ENCODE peak calls at places on chromosome 9, in five cellular contexts. U, M, K, W and B are unnamed samples. For H3K4me1, the result is how much of the 10 kb centered on the place peaks cover.

GRCh38 chr9:98241357-98242104 is 13.9 kb downstream of the TBC1D2 start:
- DNase-seq in W (no peak), U (no peak), M (no peak), K (no peak), B (no peak)

GRCh38 chr9:1049641-1050040 is 516 bp upstream of the DMRT2 start:
- DNase-seq in U (no peak), W (no peak), M (no peak), K (no peak), B (no peak)

GRCh38 chr9:124079176-124079925 is 67.8 kb downstream of the LHX2 start:
- DNase-seq in U (no peak), K (peak), W (peak), M (peak), B (no peak)

GRCh38 chr9:14366071-14366470 is 52.1 kb upstream of the NFIB start:
- DNase-seq in M (no peak), K (no peak), W (no peak), U (no peak), B (no peak)

GRCh38 chr9:86246752-86247161 is 12.7 kb downstream of the C9orf153 start:
- DNase-seq in K (no peak), U (no peak), M (no peak), W (no peak), B (peak)

GRCh38 chr9:13988944-13989343 is 325.0 kb downstream of the NFIB start:
- DNase-seq in W (no peak), U (no peak), K (no peak), M (no peak), B (no peak)

GRCh38 chr9:81871695-81872094 is 56.5 kb upstream of the SPATA31D4 start:
- DNase-seq in M (no peak), U (no peak), K (no peak), W (peak), B (no peak)

GRCh38 chr9:22529426-22530199 is 83.0 kb downstream of the DMRTA1 start:
- DNase-seq in W (no peak), U (no peak), K (no peak), M (no peak), B (no peak)

GRCh38 chr9:112360047-112360804 is 19.7 kb upstream of the HSDL2 start:
- DNase-seq in W (no peak), U (no peak), K (no peak), M (no peak), B (no peak)

GRCh38 chr9:104071589-104071988 is 22.5 kb upstream of the SMC2 start:
- DNase-seq in U (no peak), M (no peak), W (no peak), K (no peak), B (no peak)

GRCh38 chr9:83166369-83166768 is 103.4 kb upstream of the RASEF start:
- DNase-seq in K (no peak), M (no peak), U (peak), W (no peak), B (no peak)

GRCh38 chr9:125079931-125080330 is 63.4 kb downstream of the SCAI start:
- DNase-seq in K (no peak), U (no peak), W (no peak), M (no peak), B (no peak)

GRCh38 chr9:105415344-105415980 is 32.4 kb upstream of the FSD1L start:
- DNase-seq in U (peak), K (no peak), M (peak), W (peak), B (no peak)

GRCh38 chr9:22208846-22209585 is 199.9 kb upstream of the CDKN2B start:
- DNase-seq in M (no peak), W (no peak), U (no peak), K (no peak), B (no peak)

GRCh38 chr9:116020146-116020545 is 133.4 kb upstream of the PAPPA start:
- DNase-seq in W (no peak), U (no peak), K (no peak), M (no peak), B (no peak)

GRCh38 chr9:88017086-88017485 is 42.8 kb upstream of the CDK20 start:
- DNase-seq in W (no peak), M (no peak), K (no peak), U (no peak), B (no peak)

GRCh38 chr9:14326264-14326826 is 12.4 kb upstream of the NFIB start:
- DNase-seq in M (no peak), U (no peak), K (no peak), W (no peak), B (no peak)

GRCh38 chr9:91162784-91163440 is 198.8 kb downstream of the AUH start:
- DNase-seq in U (no peak), M (no peak), K (peak), W (no peak), B (no peak)

GRCh38 chr9:33012328-33013068 is 11.1 kb upstream of the APTX start:
- DNase-seq in W (no peak), K (no peak), M (no peak), U (no peak), B (no peak)

GRCh38 chr9:114488398-114489129 is 16.7 kb downstream of the WHRN start:
- DNase-seq in W (no peak), M (no peak), K (no peak), U (no peak), B (no peak)

GRCh38 chr9:35517136-35517535 is 27.2 kb downstream of the RUSC2 start:
- DNase-seq in M (no peak), K (no peak), W (no peak), U (no peak), B (no peak)

GRCh38 chr9:121160025-121160424 is 41.6 kb downstream of the RAB14 start:
- DNase-seq in K (no peak), U (no peak), M (no peak), W (no peak), B (no peak)

GRCh38 chr9:108813951-108814601 is 41.7 kb downstream of the ACTL7B start:
- DNase-seq in K (no peak), W (peak), M (peak), U (no peak), B (no peak)

GRCh38 chr9:93480262-93480661 is 26.9 kb upstream of the FAM120AOS start:
- DNase-seq in W (no peak), M (no peak), K (no peak), U (no peak), B (no peak)

GRCh38 chr9:92094655-92095054 is 20.6 kb downstream of the SPTLC1 start:
- DNase-seq in K (no peak), W (no peak), U (no peak), M (no peak), B (no peak)

GRCh38 chr9:77455312-77455927 is 192.7 kb downstream of the GNA14 start:
- DNase-seq in M (no peak), K (no peak), W (no peak), U (no peak), B (no peak)

GRCh38 chr9:126327016-126327749 is 554 bp downstream of the MVB12B start:
- DNase-seq in M (no peak), U (no peak), W (no peak), K (no peak), B (no peak)

GRCh38 chr9:127961613-127962150 is 19.1 kb downstream of the EEIG1 start:
- DNase-seq in U (no peak), K (no peak), M (no peak), W (no peak), B (no peak)

GRCh38 chr9:127959841-127960409 is 20.9 kb downstream of the EEIG1 start:
- DNase-seq in K (no peak), W (no peak), M (no peak), U (no peak), B (no peak)

GRCh38 chr9:127962278-127962677 is 18.5 kb downstream of the EEIG1 start:
- DNase-seq in M (no peak), K (no peak), W (no peak), U (no peak), B (no peak)

GRCh38 chr9:127961166-127961490 is 19.7 kb downstream of the EEIG1 start:
- DNase-seq in W (no peak), M (no peak), U (no peak), K (no peak), B (no peak)

DNA sequence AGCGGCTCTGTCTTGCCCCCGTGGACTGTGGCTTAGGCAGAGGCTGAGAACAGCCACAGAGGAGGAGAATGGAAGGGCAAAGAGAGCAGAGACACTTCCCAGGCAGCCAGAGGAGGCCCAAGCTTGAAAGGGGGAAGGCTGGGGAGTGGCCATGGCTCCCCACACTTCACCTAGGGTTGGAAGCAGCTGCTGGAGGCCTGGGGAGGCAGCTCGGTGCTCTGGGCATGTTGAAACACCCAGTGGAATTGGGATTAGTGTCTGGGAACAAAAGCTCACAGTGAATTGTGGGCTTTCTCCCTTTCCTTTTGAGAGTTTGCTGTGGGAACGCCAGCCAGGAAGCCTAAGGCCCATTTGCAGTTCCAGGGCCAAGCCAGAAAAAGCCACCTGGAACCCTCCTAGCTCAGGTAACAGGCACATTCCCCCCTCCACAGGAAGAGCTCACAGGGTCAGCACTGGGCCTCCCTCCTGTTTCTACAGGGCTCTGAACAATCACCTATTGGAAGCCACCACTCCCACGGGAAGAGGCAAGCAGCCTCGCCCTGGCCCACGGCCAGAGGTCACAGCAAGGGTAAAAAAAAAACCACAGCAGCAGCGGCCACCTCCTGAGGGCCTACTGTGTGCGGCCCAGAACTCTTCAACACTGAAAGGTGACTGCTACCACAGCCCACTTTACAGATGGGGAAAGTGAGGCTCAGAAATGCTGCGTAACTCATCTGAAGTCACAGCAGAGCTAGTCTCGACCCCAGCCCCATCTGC is 20.2 kb downstream of the EEIG1 start:
- DNase-seq in K (no peak), W (no peak), M (no peak), U (no peak), B (no peak)
- H3K4me1 ChIP-seq in K (under half), W (under half), M (half or more), U (under half), B (half or more)

GRCh38 chr9:71733176-71733575 is 35.1 kb downstream of the CEMIP2 start:
- DNase-seq in M (no peak), U (no peak), K (no peak), W (no peak), B (no peak)

GRCh38 chr9:71734953-71735352 is 33.4 kb downstream of the CEMIP2 start:
- DNase-seq in K (no peak), W (no peak), U (no peak), M (no peak), B (no peak)

GRCh38 chr9:71736236-71736635 is 32.1 kb downstream of the CEMIP2 start:
- DNase-seq in U (no peak), M (no peak), K (no peak), W (no peak), B (no peak)

GRCh38 chr9:71740199-71740598 is 28.1 kb downstream of the CEMIP2 start:
- DNase-seq in U (no peak), W (no peak), K (no peak), M (no peak), B (no peak)

DNA sequence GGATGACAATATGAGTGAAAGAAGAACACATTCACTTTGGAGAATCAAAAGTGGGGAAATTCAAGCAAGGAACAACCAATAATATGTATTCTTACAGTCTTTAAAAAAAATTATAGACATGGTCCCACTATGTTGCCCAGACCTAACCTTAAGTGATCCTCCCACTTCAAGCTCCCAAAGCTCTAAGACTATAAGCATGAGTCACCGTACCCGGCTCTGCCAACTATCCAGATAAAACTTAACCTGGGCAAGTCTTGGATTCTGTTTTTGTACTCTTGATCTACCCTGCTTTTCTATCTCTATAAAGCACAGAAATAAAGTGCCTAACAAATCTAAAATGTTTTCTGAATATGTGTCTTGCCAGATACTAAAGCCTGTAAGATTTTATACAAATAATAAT is 30.9 kb downstream of the CEMIP2 start:
- DNase-seq in W (no peak), M (no peak), K (no peak), U (no peak), B (no peak)
- H3K4me1 ChIP-seq in W (under half), M (under half), K (under half), U (under half), B (under half)

DNA sequence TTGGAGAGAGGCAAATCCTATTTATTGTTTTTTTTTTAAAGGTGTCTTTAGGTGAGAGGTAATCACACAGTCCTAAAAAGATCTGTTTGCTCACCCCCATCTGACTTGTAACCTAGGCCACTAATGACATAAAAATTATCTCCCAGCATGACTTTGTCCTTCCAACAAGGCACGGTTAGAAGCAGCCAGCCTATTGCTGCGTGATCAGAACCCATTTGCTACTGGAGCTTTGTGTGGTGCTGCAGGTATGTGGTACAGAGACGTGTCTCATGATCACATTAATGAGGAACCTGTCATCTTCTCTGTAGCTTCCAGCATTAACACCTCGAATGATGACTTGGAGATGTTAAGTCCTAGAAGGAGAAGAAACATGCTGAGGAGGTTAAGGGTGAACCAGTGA is 555.8 kb upstream of the TLE4 start:
- DNase-seq in K (no peak), W (no peak), U (no peak), M (no peak), B (no peak)
- H3K4me1 ChIP-seq in K (under half), W (under half), U (under half), M (under half), B (under half)

GRCh38 chr9:89528131-89528530 is 30.2 kb upstream of the SEMA4D start:
- DNase-seq in K (no peak), U (no peak), M (no peak), W (no peak), B (no peak)
- H3K4me1 ChIP-seq in K (under half), U (under half), M (under half), W (under half), B (under half)

DNA sequence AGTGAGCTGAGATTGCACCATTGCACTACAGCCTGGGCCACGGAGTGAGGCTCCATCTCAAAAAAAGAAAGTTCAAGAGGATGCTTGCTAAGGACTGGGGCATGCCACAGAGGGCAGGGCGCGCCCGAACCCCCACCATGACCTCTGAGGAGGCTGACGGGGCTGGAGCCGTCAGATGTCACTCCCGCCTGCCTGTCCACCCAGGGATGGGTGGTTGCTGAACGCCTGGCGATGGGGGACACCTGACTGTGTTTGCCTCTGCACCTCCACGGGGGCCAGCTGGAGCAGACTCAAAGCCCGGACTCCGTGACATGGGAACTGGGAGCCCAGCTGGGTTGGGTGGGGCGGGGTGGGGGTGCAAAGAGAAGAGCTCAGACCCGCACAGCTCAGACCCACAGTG is 31.9 kb downstream of the ADAMTSL2 start:
- DNase-seq in M (no peak), K (no peak), W (no peak), U (no peak), B (no peak)
- H3K4me1 ChIP-seq in M (under half), K (under half), W (under half), U (under half), B (under half)

DNA sequence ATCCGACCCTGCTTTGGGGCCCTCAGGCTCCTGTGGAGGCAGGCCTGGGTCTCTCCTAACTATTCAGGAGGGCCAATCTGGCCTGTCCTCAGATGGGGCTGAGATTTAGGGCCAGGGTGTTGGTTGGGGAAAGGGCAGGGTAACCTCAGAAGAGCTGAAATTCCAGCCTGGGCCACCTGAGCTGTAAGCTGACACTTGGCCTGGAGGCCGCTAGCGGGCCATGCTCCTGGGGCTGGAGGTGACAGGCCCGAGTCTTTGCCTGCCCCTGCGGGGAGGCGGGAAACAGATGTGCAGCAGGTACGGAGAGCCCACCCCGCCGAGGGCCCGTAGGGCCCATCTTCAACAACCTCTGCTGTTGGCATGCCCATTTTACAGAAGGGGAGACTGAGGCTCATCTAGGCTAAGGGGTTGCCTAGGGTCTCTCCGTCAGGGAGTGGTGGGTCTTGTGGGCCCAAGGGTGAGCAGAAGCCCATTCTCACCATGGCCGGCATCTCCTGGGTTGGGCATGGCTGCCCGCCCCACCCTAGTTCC is 69.5 kb downstream of the RXRA start:
- DNase-seq in U (no peak), K (no peak), M (no peak), W (no peak), B (no peak)
- H3K4me1 ChIP-seq in U (half or more), K (under half), M (under half), W (under half), B (half or more)

GRCh38 chr9:109969559-109970237 is 189.7 kb downstream of the PALM2AKAP2 start:
- DNase-seq in U (no peak), K (no peak), M (no peak), W (no peak), B (no peak)

GRCh38 chr9:109968332-109968657 is 188.3 kb downstream of the PALM2AKAP2 start:
- DNase-seq in M (no peak), U (no peak), W (no peak), K (no peak), B (no peak)

GRCh38 chr9:109968702-109969450 is 188.9 kb downstream of the PALM2AKAP2 start:
- DNase-seq in U (no peak), W (peak), K (no peak), M (peak), B (no peak)

GRCh38 chr9:109966643-109967368 is 186.8 kb downstream of the PALM2AKAP2 start:
- DNase-seq in U (no peak), K (no peak), W (no peak), M (no peak), B (no peak)

GRCh38 chr9:109967651-109968331 is 187.8 kb downstream of the PALM2AKAP2 start:
- DNase-seq in M (no peak), U (no peak), K (no peak), W (no peak), B (no peak)
- H3K4me1 ChIP-seq in M (under half), U (under half), K (under half), W (under half), B (under half)

DNA sequence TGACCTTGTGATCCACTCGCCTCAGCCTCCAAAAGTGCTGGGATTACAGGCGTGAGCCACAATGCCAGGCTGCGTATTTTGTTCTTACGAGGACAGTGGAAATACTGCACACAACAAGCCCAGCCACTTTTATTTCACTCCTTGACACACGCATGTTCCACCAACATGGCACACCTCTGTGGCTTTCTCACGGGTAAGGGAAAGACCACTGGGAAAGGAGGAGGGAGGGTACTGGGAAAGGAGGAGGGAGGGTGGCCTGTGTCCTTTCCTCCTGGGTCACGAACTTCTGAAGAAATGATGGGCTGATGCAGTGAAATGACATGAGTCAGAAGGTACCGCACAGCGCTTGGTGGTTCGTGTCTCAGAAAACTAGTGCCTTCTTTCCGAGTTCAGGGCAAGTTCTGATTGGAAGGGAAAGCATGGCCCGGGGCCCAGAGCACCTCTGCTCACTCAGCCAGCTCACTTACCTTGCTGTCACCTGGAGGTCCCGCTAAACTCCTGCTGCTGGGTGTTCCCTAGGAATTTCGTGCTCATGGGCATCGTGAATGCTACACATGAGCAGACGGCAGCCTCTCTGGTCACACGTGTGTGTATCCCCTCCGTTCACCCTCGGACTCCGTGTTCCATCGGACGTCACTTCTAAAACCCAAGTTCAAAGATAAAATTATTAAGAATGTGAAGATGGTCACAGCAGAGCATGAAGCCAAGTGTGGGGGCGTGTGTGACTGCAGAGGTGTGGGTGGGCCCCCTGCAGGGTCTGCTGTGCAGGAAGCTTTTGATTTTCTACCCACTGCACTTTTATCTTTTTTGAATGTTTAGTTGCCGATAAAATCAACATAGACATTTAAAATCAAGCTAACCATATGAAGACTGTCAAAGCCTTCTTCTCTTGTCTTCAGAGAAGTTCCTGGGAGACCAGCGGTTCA is 42.9 kb downstream of the LAMC3 start:
- DNase-seq in M (no peak), W (no peak), K (no peak), U (no peak), B (no peak)
- H3K4me1 ChIP-seq in M (under half), W (under half), K (under half), U (under half), B (under half)